ENCODE peak calls at places on chromosomes 7 and 10, in four cellular contexts. J is IMR-90, F is bronchial epithelial cell, P is heart left ventricle. L is an unnamed sample.

GRCh38 chr10:109588259-109588658 is 335.1 kb downstream of the XPNPEP1 start:
- DNase-seq in J (no peak), F (no peak), P (no peak), L (no peak)

GRCh38 chr10:121478590-121478989 is 119.7 kb downstream of the FGFR2 start:
- DNase-seq in J (no peak), F (no peak), P (no peak), L (no peak)

GRCh38 chr10:119199231-119199992 is 8.0 kb upstream of the GRK5 start:
- DNase-seq in J (peak), F (peak), P (peak), L (peak)

GRCh38 chr10:17665742-17666141 is 21.8 kb downstream of the STAM start:
- DNase-seq in J (peak), F (peak), P (no peak), L (no peak)

GRCh38 chr10:129531195-129531968 is 64.3 kb downstream of the MGMT start:
- DNase-seq in J (peak), F (peak), P (no peak), L (no peak)

GRCh38 chr10:98534046-98534445 is 87.3 kb upstream of the HPS1 start:
- DNase-seq in J (no peak), F (peak), P (no peak), L (no peak)

GRCh38 chr7:93751421-93751820 is 139.1 kb downstream of the TFPI2 start:
- DNase-seq in J (no peak), F (peak), P (no peak), L (no peak)

GRCh38 chr7:100003711-100004661 is 11.4 kb upstream of the ZKSCAN1 start:
- DNase-seq in J (no peak), F (no peak), P (no peak), L (no peak)

GRCh38 chr10:124917939-124918830 is 23.7 kb upstream of the ZRANB1 start:
- DNase-seq in J (peak), F (peak), P (no peak), L (no peak)

GRCh38 chr7:105010538-105011523 is 3.2 kb upstream of the KMT2E start:
- DNase-seq in J (peak), F (no peak), P (no peak), L (no peak)

GRCh38 chr10:42883993-42884983 is 101.7 kb downstream of the BMS1 start:
- DNase-seq in J (no peak), F (no peak), P (no peak), L (no peak)

GRCh38 chr7:105713488-105714465 is 132.5 kb upstream of the EFCAB10 start:
- DNase-seq in J (no peak), F (peak), P (no peak), L (no peak)

GRCh38 chr10:112299456-112299855 is 16.3 kb downstream of the TECTB start:
- DNase-seq in J (no peak), F (no peak), P (no peak), L (no peak)

GRCh38 chr10:89793649-89794254 is 92.4 kb downstream of the KIF20B start:
- DNase-seq in J (peak), F (peak), P (peak), L (peak)

GRCh38 chr7:153524070-153524601 is 528.1 kb upstream of the DPP6 start:
- DNase-seq in J (no peak), F (no peak), P (no peak), L (no peak)

GRCh38 chr10:15103513-15103912 is 6.4 kb downstream of the RPP38 start:
- DNase-seq in J (no peak), F (no peak), P (no peak), L (no peak)

GRCh38 chr7:36372156-36372555 is 17.5 kb upstream of the ANLN start:
- DNase-seq in J (no peak), F (peak), P (no peak), L (no peak)

GRCh38 chr7:109552017-109552416 is 982.3 kb downstream of the DNAJB9 start:
- DNase-seq in J (no peak), F (no peak), P (no peak), L (no peak)

GRCh38 chr10:113326160-113327111 is 226.4 kb upstream of the HABP2 start:
- DNase-seq in J (peak), F (peak), P (peak), L (no peak)

GRCh38 chr7:97342512-97342911 is 225.0 kb downstream of the SDHAF3 start:
- DNase-seq in J (no peak), F (no peak), P (no peak), L (no peak)

GRCh38 chr7:17583786-17584185 is 285.3 kb downstream of the AHR start:
- DNase-seq in J (no peak), F (peak), P (no peak), L (no peak)

GRCh38 chr7:22664988-22665798 is 61.8 kb upstream of the IL6 start:
- DNase-seq in J (no peak), F (no peak), P (no peak), L (no peak)

GRCh38 chr7:27774717-27775328 is 34.9 kb downstream of the TAX1BP1 start:
- DNase-seq in J (peak), F (peak), P (no peak), L (no peak)

GRCh38 chr7:157432957-157433576 is 96.3 kb downstream of the DNAJB6 start:
- DNase-seq in J (peak), F (peak), P (peak), L (peak)

GRCh38 chr7:28180031-28180363 is 598 bp downstream of the JAZF1 start:
- DNase-seq in J (no peak), F (no peak), P (no peak), L (no peak)

GRCh38 chr7:111650456-111650999 is 88.2 kb upstream of the IMMP2L start:
- DNase-seq in J (peak), F (peak), P (no peak), L (no peak)

GRCh38 chr10:102632394-102633062 is 11.8 kb upstream of the TRIM8 start:
- DNase-seq in J (peak), F (no peak), P (no peak), L (no peak)

GRCh38 chr7:41574377-41574776 is 128.5 kb downstream of the INHBA start:
- DNase-seq in J (peak), F (peak), P (no peak), L (no peak)

DNA sequence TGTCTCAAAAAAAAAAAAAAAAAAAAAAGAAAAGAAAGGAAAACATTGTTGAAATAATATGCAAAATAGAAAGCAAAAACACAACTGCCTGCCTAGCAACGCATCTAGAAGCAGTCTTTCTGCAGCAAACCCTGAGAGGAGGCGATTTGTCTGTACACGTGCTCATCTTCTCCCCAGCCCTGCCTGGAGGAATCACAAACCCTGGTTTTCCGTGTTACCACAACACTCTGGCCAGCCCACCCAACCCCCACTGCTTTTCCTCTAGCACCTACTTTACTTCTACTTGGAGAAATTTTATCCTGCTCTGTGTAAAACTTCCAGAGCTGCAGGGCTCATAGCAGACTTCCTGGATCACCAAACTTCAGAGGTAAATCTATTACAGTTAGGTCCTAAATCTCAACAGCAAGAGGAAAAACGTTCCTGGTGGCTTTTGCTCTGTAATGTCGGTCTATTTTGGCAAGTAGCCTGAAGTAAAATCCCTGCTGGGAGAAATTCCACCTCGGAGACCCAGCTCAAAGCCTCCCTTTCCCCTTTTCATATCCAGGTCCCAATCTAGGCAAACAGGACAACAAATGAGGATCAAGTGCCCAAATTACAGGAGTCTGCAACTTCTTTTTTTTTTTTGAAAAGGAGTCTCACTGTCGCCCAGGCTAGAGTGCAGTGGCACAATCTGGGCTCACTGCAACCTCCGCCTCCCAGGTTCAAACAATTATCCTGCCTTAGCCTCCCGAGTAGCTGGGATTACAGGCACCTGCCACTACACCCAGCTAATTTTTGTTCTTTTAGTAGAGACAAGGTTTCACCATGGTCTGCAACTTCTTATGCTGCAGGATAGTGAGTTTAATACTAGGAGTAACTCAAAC is 91.6 kb downstream of the DNMBP start:
- DNase-seq in J (peak), F (no peak), P (no peak), L (no peak)
- H3K4me3 ChIP-seq in J (peak), F (no peak), P (peak), L (no peak)

GRCh38 chr7:121195010-121195409 is 133.8 kb upstream of the WNT16 start:
- DNase-seq in J (no peak), F (no peak), P (no peak), L (no peak)
- H3K4me3 ChIP-seq in J (no peak), F (no peak), P (no peak), L (no peak)

GRCh38 chr7:12714436-12714737 is 27.0 kb downstream of the ARL4A start:
- DNase-seq in J (no peak), F (no peak), P (no peak), L (no peak)

GRCh38 chr7:12713625-12714435 is 26.4 kb downstream of the ARL4A start:
- DNase-seq in J (no peak), F (no peak), P (no peak), L (no peak)

GRCh38 chr7:12716134-12716667 is 28.8 kb downstream of the ARL4A start:
- DNase-seq in J (no peak), F (no peak), P (no peak), L (no peak)

GRCh38 chr7:12716722-12717121 is 29.3 kb downstream of the ARL4A start:
- DNase-seq in J (no peak), F (no peak), P (no peak), L (no peak)

GRCh38 chr7:12715372-12716133 is 28.1 kb downstream of the ARL4A start:
- DNase-seq in J (peak), F (peak), P (peak), L (peak)
- H3K4me3 ChIP-seq in J (no peak), F (peak), P (no peak), L (no peak)

DNA sequence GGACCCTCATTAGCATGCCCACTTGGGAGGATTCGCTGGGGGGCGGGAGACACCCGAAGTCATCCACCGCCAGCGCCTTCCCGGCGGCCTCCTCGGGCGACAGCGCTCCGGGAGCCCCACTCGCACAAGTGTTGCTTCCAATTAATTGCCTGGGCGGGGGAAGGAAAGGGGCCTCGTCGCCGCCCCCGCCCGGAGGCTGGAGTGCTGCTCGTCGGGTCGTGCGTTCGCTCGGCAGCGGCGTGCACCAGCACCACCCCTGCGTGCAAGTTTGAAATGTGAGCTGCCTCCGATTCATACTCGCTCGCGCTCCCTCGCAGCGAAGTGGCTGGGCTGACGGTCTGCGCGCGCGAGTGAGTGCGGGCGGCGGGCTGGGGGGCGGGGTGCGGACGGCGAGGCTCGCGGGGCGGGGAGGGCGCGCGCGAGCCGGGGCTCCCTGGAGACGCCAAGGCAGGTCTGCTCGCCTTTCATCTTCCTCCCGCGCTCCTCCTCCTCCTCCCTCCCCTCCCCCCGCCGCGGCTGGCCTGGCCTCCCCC is 104.6 kb upstream of the PPIF start:
- DNase-seq in J (peak), F (peak), P (peak), L (peak)
- H3K4me3 ChIP-seq in J (peak), F (peak), P (peak), L (peak)

GRCh38 chr10:52048051-52048450 is 266.0 kb upstream of the DKK1 start:
- DNase-seq in J (no peak), F (no peak), P (no peak), L (no peak)

GRCh38 chr10:52040486-52040885 is 273.6 kb upstream of the DKK1 start:
- DNase-seq in J (no peak), F (no peak), P (no peak), L (no peak)

DNA sequence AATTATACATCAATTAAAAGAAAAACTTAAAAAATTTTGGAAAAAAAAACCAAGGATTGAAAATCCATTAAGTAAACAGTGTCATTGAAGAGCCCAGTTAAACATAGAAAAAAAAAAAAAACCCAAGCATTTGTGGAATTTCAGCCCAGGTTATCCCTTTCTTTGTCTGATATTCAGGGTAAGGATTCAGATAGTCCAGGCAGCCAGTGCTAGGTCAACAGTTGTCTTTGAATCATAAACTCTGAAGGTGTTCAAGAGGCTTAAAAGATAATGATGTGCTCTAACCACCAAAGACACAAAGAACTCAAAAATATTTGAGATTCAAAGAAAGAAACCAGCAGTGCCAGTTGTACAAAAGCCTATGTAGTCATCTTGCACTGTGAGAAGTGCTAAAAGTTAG is 270.3 kb upstream of the DKK1 start:
- DNase-seq in J (no peak), F (no peak), P (no peak), L (no peak)
- H3K4me3 ChIP-seq in J (no peak), F (no peak), P (no peak), L (no peak)

DNA sequence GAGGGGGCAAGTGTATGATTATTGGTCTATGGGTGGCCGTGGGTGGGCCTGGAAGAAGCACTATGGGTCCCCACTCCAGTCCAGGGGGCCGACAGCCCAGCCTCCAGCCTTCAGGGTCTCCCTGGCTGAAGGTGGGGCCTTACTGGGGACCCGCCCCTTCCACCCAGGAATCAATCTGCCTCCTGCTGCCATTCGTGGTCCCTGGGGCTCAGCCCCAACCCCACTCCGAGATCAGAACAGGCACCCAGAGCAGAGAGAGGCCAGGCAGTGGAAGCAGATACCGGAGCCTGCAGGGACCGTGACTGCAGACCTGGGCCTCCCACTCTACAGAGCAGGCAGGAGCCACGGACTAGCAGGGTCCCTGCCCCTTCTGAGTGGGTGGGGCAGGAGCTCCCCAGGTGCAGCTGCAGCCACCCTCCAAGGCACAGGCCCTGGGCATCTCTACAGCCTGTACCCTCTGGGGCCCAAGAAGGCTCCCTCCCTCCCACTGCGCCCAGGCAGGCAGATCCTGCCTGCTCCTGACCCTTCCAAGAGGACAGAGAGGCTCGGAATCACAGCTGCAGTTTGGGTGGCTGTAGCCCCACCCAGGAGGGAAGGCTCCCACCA is 13.6 kb upstream of the FOXL3 start:
- DNase-seq in J (no peak), F (no peak), P (no peak), L (no peak)
- H3K4me3 ChIP-seq in J (no peak), F (no peak), P (no peak), L (no peak)

GRCh38 chr7:129952653-129953560 is at the start of gene UBE2H:
- DNase-seq in J (peak), F (peak), P (peak), L (peak)

GRCh38 chr7:129950191-129950940 is 2.4 kb downstream of the UBE2H start:
- DNase-seq in J (no peak), F (peak), P (no peak), L (no peak)

GRCh38 chr7:129949292-129950133 is 3.2 kb downstream of the UBE2H start:
- DNase-seq in J (peak), F (peak), P (no peak), L (no peak)

GRCh38 chr7:129952164-129952652 is 552 bp downstream of the UBE2H start:
- DNase-seq in J (no peak), F (peak), P (peak), L (no peak)

GRCh38 chr7:129951076-129952011 is 1.4 kb downstream of the UBE2H start:
- DNase-seq in J (no peak), F (no peak), P (peak), L (no peak)
- H3K4me3 ChIP-seq in J (peak), F (peak), P (peak), L (peak)

GRCh38 chr10:22711373-22711772 is 3.0 kb downstream of the PIP4K2A start:
- DNase-seq in J (no peak), F (no peak), P (no peak), L (no peak)

GRCh38 chr10:22712959-22713852 is 1.2 kb downstream of the PIP4K2A start:
- DNase-seq in J (peak), F (no peak), P (peak), L (no peak)

GRCh38 chr10:22713853-22714523 is 390 bp downstream of the PIP4K2A start:
- DNase-seq in J (peak), F (no peak), P (peak), L (no peak)

GRCh38 chr10:22710139-22710745 is 4.1 kb downstream of the PIP4K2A start:
- DNase-seq in J (no peak), F (no peak), P (no peak), L (no peak)

GRCh38 chr10:22712246-22712958 is 2.0 kb downstream of the PIP4K2A start:
- DNase-seq in J (peak), F (peak), P (no peak), L (no peak)
- H3K4me3 ChIP-seq in J (peak), F (peak), P (no peak), L (peak)

GRCh38 chr10:78346721-78347120 is 313.1 kb downstream of the RPS24 start:
- DNase-seq in J (no peak), F (no peak), P (no peak), L (no peak)

GRCh38 chr10:78343266-78343665 is 309.6 kb downstream of the RPS24 start:
- DNase-seq in J (no peak), F (no peak), P (no peak), L (no peak)

GRCh38 chr10:78339251-78339650 is 305.6 kb downstream of the RPS24 start:
- DNase-seq in J (no peak), F (no peak), P (peak), L (no peak)

GRCh38 chr10:78341953-78342614 is 308.4 kb downstream of the RPS24 start:
- DNase-seq in J (no peak), F (no peak), P (peak), L (no peak)

GRCh38 chr10:78342787-78343186 is 309.1 kb downstream of the RPS24 start:
- DNase-seq in J (no peak), F (no peak), P (no peak), L (no peak)
- H3K4me3 ChIP-seq in J (no peak), F (no peak), P (no peak), L (no peak)